ENCODE peak calls at places on chromosomes 1 and 21, in seven cellular contexts. Q, B, E, X, M, U and C are unnamed samples.

GRCh38 chr1:205348559-205349477 is 7.9 kb downstream of the KLHDC8A start:
- DNase-seq in M (no peak), E (no peak), X (no peak), U (no peak), Q (no peak), B (no peak), C (no peak)

GRCh38 chr21:25837545-25838263 is 102.9 kb downstream of the GABPA start:
- DNase-seq in M (no peak), B (no peak), U (no peak), X (no peak), Q (peak; percentile 59), E (peak; percentile 15), C (no peak)

GRCh38 chr1:164805399-164805798 is 246.4 kb downstream of the PBX1 start:
- DNase-seq in M (no peak), U (no peak), B (no peak), Q (no peak), E (no peak), X (no peak), C (no peak)

GRCh38 chr1:5254131-5254725 is 599.8 kb downstream of the AJAP1 start:
- DNase-seq in Q (peak; percentile 17), U (no peak), X (no peak), E (no peak), M (no peak), B (no peak), C (no peak)

GRCh38 chr21:38277501-38278111 is 20.8 kb downstream of the KCNJ15 start:
- DNase-seq in E (peak; percentile 96), U (no peak), Q (peak; percentile 78), X (no peak), M (no peak), B (peak; percentile 44), C (no peak)

GRCh38 chr1:6614019-6614952 is 755 bp downstream of the PHF13 start:
- DNase-seq in U (no peak), X (peak; percentile 89), M (peak; percentile 49), B (peak; percentile 63), Q (peak; percentile 61), E (no peak), C (no peak)

GRCh38 chr1:2073382-2074230 is 23.4 kb downstream of the PRKCZ start:
- DNase-seq in E (no peak), X (peak; percentile 50), U (no peak), Q (no peak), B (no peak), M (no peak), C (no peak)

GRCh38 chr1:50348449-50349241 is 74.6 kb downstream of the DMRTA2 start:
- DNase-seq in U (peak; percentile 89), Q (no peak), E (peak; percentile 54), X (peak; percentile 55), B (no peak), M (peak; percentile 23), C (no peak)

GRCh38 chr1:185045793-185046441 is 559 bp downstream of the RNF2 start:
- DNase-seq in X (no peak), B (no peak), E (peak; percentile 23), U (no peak), Q (peak; percentile 54), M (peak; percentile 2), C (no peak)

GRCh38 chr1:234980657-234981396 is 147.8 kb downstream of the TOMM20 start:
- DNase-seq in E (peak; percentile 92), U (no peak), Q (peak; percentile 87), B (peak; percentile 87), X (peak; percentile 90), M (peak; percentile 59), C (no peak)

GRCh38 chr1:227753999-227754764 is 18.9 kb downstream of the SNAP47 start:
- DNase-seq in X (peak; percentile 84), U (no peak), Q (no peak), M (no peak), B (no peak), E (no peak), C (no peak)

GRCh38 chr1:30274937-30275621 is 448.3 kb downstream of the MATN1 start:
- DNase-seq in Q (peak; percentile 32), U (no peak), E (no peak), B (no peak), M (no peak), X (no peak), C (no peak)

GRCh38 chr21:38611262-38611661 is 113.0 kb upstream of the ERG start:
- DNase-seq in B (no peak), M (no peak), X (no peak), E (no peak), U (no peak), Q (no peak), C (no peak)

GRCh38 chr1:59005491-59006308 is 221.9 kb upstream of the JUN start:
- DNase-seq in B (no peak), M (no peak), Q (peak; percentile 19), X (no peak), E (no peak), U (no peak), C (no peak)

GRCh38 chr21:35113064-35113463 is 64.0 kb upstream of the RUNX1 start:
- DNase-seq in U (no peak), Q (no peak), X (no peak), M (no peak), E (no peak), B (no peak), C (no peak)